ENCODE peak calls at places on chromosomes 5 and 9, in ten cellular contexts. One of them, this sample, is unnamed. For H3K36me3, the result is how much of the 10 kb centered on the place peaks cover.

GRCh38 chr5:81045389-81045807 is 85.2 kb downstream of the RASGRF2 start:
- DNase-seq in body of pancreas: no peak
- DNase-seq in K562: no peak
- DNase-seq in IMR-90: no peak
- DNase-seq in lower lobe of right lung: no peak
- DNase-seq in kidney epithelial cell: peak
- DNase-seq in brain microvascular endothelial cell: no peak
- DNase-seq in breast epithelium: no peak
- DNase-seq in WERI-Rb-1: no peak
- DNase-seq in stomach: no peak
- DNase-seq in this sample: no peak

GRCh38 chr5:143782588-143783386 is 29.2 kb upstream of the HMHB1 start:
- DNase-seq in lower lobe of right lung: no peak
- DNase-seq in kidney epithelial cell: no peak
- DNase-seq in K562: no peak
- DNase-seq in WERI-Rb-1: no peak
- DNase-seq in stomach: no peak
- DNase-seq in body of pancreas: no peak
- DNase-seq in brain microvascular endothelial cell: no peak
- DNase-seq in breast epithelium: no peak
- DNase-seq in IMR-90: no peak
- DNase-seq in this sample: no peak

GRCh38 chr5:36152324-36153298 is 700 bp downstream of the SKP2 start:
- DNase-seq in lower lobe of right lung: no peak
- DNase-seq in body of pancreas: no peak
- DNase-seq in K562: peak
- DNase-seq in IMR-90: peak
- DNase-seq in brain microvascular endothelial cell: no peak
- DNase-seq in breast epithelium: no peak
- DNase-seq in kidney epithelial cell: no peak
- DNase-seq in WERI-Rb-1: no peak
- DNase-seq in stomach: no peak
- DNase-seq in this sample: no peak

GRCh38 chr9:128787583-128788156 is 617 bp downstream of the TBC1D13 start:
- DNase-seq in WERI-Rb-1: no peak
- DNase-seq in body of pancreas: peak
- DNase-seq in stomach: no peak
- DNase-seq in brain microvascular endothelial cell: no peak
- DNase-seq in kidney epithelial cell: no peak
- DNase-seq in IMR-90: no peak
- DNase-seq in K562: peak
- DNase-seq in breast epithelium: no peak
- DNase-seq in lower lobe of right lung: no peak
- DNase-seq in this sample: no peak

GRCh38 chr9:8346291-8346690 is 546.7 kb upstream of the DMAC1 start:
- DNase-seq in stomach: no peak
- DNase-seq in breast epithelium: no peak
- DNase-seq in IMR-90: peak
- DNase-seq in brain microvascular endothelial cell: peak
- DNase-seq in WERI-Rb-1: no peak
- DNase-seq in body of pancreas: no peak
- DNase-seq in lower lobe of right lung: no peak
- DNase-seq in K562: no peak
- DNase-seq in kidney epithelial cell: no peak
- DNase-seq in this sample: no peak

GRCh38 chr9:70411141-70411929 is 3.1 kb downstream of the KLF9 start:
- DNase-seq in brain microvascular endothelial cell: peak
- DNase-seq in lower lobe of right lung: peak
- DNase-seq in K562: peak
- DNase-seq in breast epithelium: peak
- DNase-seq in stomach: peak
- DNase-seq in IMR-90: peak
- DNase-seq in WERI-Rb-1: no peak
- DNase-seq in body of pancreas: peak
- DNase-seq in kidney epithelial cell: no peak
- DNase-seq in this sample: no peak

GRCh38 chr5:133474851-133475590 is 137.3 kb downstream of the FSTL4 start:
- DNase-seq in kidney epithelial cell: no peak
- DNase-seq in stomach: no peak
- DNase-seq in body of pancreas: no peak
- DNase-seq in lower lobe of right lung: no peak
- DNase-seq in brain microvascular endothelial cell: no peak
- DNase-seq in K562: no peak
- DNase-seq in IMR-90: no peak
- DNase-seq in WERI-Rb-1: no peak
- DNase-seq in breast epithelium: no peak
- DNase-seq in this sample: no peak

GRCh38 chr5:40429258-40430111 is 250.2 kb upstream of the PTGER4 start:
- DNase-seq in K562: no peak
- DNase-seq in stomach: no peak
- DNase-seq in WERI-Rb-1: no peak
- DNase-seq in IMR-90: peak
- DNase-seq in lower lobe of right lung: no peak
- DNase-seq in breast epithelium: no peak
- DNase-seq in brain microvascular endothelial cell: peak
- DNase-seq in body of pancreas: no peak
- DNase-seq in kidney epithelial cell: no peak
- DNase-seq in this sample: no peak

GRCh38 chr9:126952180-126952960 is 37.8 kb downstream of the RALGPS1 start:
- DNase-seq in kidney epithelial cell: no peak
- DNase-seq in lower lobe of right lung: no peak
- DNase-seq in body of pancreas: no peak
- DNase-seq in WERI-Rb-1: no peak
- DNase-seq in breast epithelium: no peak
- DNase-seq in stomach: no peak
- DNase-seq in K562: no peak
- DNase-seq in brain microvascular endothelial cell: no peak
- DNase-seq in IMR-90: peak
- DNase-seq in this sample: no peak

GRCh38 chr5:32465076-32465475 is 20.5 kb upstream of the ZFR start:
- DNase-seq in K562: peak
- DNase-seq in lower lobe of right lung: no peak
- DNase-seq in brain microvascular endothelial cell: no peak
- DNase-seq in stomach: no peak
- DNase-seq in WERI-Rb-1: no peak
- DNase-seq in IMR-90: no peak
- DNase-seq in body of pancreas: no peak
- DNase-seq in breast epithelium: no peak
- DNase-seq in kidney epithelial cell: no peak
- DNase-seq in this sample: no peak

GRCh38 chr9:13444696-13445095 is 165.2 kb upstream of the MPDZ start:
- DNase-seq in kidney epithelial cell: no peak
- DNase-seq in stomach: no peak
- DNase-seq in breast epithelium: no peak
- DNase-seq in K562: no peak
- DNase-seq in brain microvascular endothelial cell: no peak
- DNase-seq in lower lobe of right lung: no peak
- DNase-seq in IMR-90: no peak
- DNase-seq in WERI-Rb-1: no peak
- DNase-seq in body of pancreas: no peak
- DNase-seq in this sample: no peak

GRCh38 chr9:127174386-127175318 is 52.2 kb upstream of the ANGPTL2 start:
- DNase-seq in WERI-Rb-1: no peak
- DNase-seq in K562: no peak
- DNase-seq in body of pancreas: no peak
- DNase-seq in stomach: peak
- DNase-seq in breast epithelium: peak
- DNase-seq in brain microvascular endothelial cell: no peak
- DNase-seq in lower lobe of right lung: no peak
- DNase-seq in kidney epithelial cell: no peak
- DNase-seq in IMR-90: no peak
- DNase-seq in this sample: no peak

GRCh38 chr9:134624827-134625181 is 16.8 kb upstream of the COL5A1 start:
- DNase-seq in K562: no peak
- DNase-seq in body of pancreas: no peak
- DNase-seq in brain microvascular endothelial cell: peak
- DNase-seq in lower lobe of right lung: no peak
- DNase-seq in stomach: no peak
- DNase-seq in breast epithelium: no peak
- DNase-seq in kidney epithelial cell: peak
- DNase-seq in IMR-90: peak
- DNase-seq in WERI-Rb-1: peak
- DNase-seq in this sample: peak
- H3K4me3 ChIP-seq in K562: no peak
- H3K4me3 ChIP-seq in body of pancreas: no peak
- H3K4me3 ChIP-seq in brain microvascular endothelial cell: no peak
- H3K4me3 ChIP-seq in lower lobe of right lung: no peak
- H3K4me3 ChIP-seq in stomach: no peak
- H3K4me3 ChIP-seq in breast epithelium: no peak
- H3K4me3 ChIP-seq in kidney epithelial cell: no peak
- H3K4me3 ChIP-seq in IMR-90: no peak
- H3K4me3 ChIP-seq in WERI-Rb-1: no peak
- H3K4me3 ChIP-seq in this sample: no peak

GRCh38 chr5:69414885-69415583 is at the start of gene MARVELD2:
- DNase-seq in K562: no peak
- DNase-seq in lower lobe of right lung: peak
- DNase-seq in IMR-90: peak
- DNase-seq in body of pancreas: peak
- DNase-seq in kidney epithelial cell: peak
- DNase-seq in stomach: peak
- DNase-seq in brain microvascular endothelial cell: peak
- DNase-seq in WERI-Rb-1: peak
- DNase-seq in breast epithelium: peak
- DNase-seq in this sample: no peak
- TF ChIP-seq CTCF in K562: no peak
- TF ChIP-seq CTCF in lower lobe of right lung: peak
- TF ChIP-seq CTCF in IMR-90: peak
- TF ChIP-seq CTCF in body of pancreas: peak
- TF ChIP-seq CTCF in kidney epithelial cell: peak
- TF ChIP-seq CTCF in stomach: no peak
- TF ChIP-seq CTCF in brain microvascular endothelial cell: peak
- TF ChIP-seq CTCF in WERI-Rb-1: peak
- TF ChIP-seq CTCF in breast epithelium: peak
- TF ChIP-seq CTCF in this sample: peak

DNA sequence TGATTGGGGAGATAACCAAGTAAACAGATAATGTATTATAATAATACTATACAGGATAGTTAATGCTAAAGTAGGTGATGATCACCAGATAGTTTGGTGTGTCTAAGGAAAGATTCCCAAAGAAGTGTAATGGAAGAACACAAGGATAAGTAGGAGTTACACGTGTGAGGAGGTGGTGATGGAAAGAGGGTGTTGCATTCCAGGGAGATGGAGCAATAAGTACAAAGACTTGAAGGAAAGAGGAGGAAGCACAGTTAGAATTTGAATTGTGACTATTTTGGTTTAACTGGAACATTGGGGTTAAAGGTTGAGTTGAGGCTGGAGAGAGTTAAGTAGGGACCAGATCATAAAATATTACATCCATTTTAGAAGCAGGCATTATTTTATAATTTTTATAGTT is 76.9 kb downstream of the IPO11 start:
- DNase-seq in breast epithelium: no peak
- DNase-seq in IMR-90: no peak
- DNase-seq in brain microvascular endothelial cell: no peak
- DNase-seq in body of pancreas: no peak
- DNase-seq in kidney epithelial cell: no peak
- DNase-seq in lower lobe of right lung: no peak
- DNase-seq in WERI-Rb-1: no peak
- DNase-seq in stomach: no peak
- DNase-seq in K562: no peak
- DNase-seq in this sample: no peak
- H3K36me3 ChIP-seq in breast epithelium: under half
- H3K36me3 ChIP-seq in IMR-90: under half
- H3K36me3 ChIP-seq in brain microvascular endothelial cell: under half
- H3K36me3 ChIP-seq in body of pancreas: under half
- H3K36me3 ChIP-seq in kidney epithelial cell: under half
- H3K36me3 ChIP-seq in lower lobe of right lung: under half
- H3K36me3 ChIP-seq in WERI-Rb-1: under half
- H3K36me3 ChIP-seq in stomach: under half
- H3K36me3 ChIP-seq in K562: half or more
- H3K36me3 ChIP-seq in this sample: under half

DNA sequence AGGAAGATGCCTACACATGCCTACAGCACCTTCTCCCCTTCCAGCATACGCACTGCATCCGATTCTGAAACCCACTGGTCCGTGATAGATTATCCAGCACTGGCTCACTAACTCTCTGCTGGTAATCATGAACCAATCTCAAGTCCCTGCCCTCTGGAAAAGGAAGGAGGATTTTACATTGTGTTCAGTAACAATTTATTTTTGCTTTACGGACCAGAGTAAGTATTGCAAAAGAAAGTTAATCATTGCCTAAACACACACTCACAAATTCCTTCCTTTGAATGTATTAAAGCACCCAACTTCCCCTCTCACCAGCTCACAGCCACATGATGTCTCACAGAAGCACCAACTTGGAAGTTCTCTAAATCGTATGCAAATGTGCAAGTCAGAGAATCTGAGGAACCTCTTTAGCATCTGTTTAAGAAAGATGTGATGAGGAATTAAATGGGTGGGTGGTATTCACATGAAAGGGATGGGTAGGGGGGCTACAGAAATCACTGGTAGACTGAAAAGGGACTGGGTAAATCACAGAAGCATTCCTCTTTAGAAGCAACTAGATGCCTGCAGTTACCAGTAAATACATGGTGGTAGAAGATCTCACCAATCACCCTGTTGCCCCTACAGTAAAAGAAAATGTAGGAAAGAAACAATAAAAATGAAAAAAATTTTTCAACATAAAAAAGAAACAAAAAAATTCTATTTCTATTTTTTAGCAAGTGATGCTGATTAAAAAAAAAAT is 8.4 kb downstream of the GNAQ start:
- DNase-seq in breast epithelium: no peak
- DNase-seq in body of pancreas: peak
- DNase-seq in kidney epithelial cell: peak
- DNase-seq in brain microvascular endothelial cell: no peak
- DNase-seq in stomach: peak
- DNase-seq in lower lobe of right lung: no peak
- DNase-seq in IMR-90: peak
- DNase-seq in K562: no peak
- DNase-seq in WERI-Rb-1: no peak
- DNase-seq in this sample: no peak
- H3K4me3 ChIP-seq in breast epithelium: no peak
- H3K4me3 ChIP-seq in body of pancreas: no peak
- H3K4me3 ChIP-seq in kidney epithelial cell: no peak
- H3K4me3 ChIP-seq in brain microvascular endothelial cell: no peak
- H3K4me3 ChIP-seq in stomach: no peak
- H3K4me3 ChIP-seq in lower lobe of right lung: peak
- H3K4me3 ChIP-seq in IMR-90: no peak
- H3K4me3 ChIP-seq in K562: no peak
- H3K4me3 ChIP-seq in WERI-Rb-1: no peak
- H3K4me3 ChIP-seq in this sample: no peak

DNA sequence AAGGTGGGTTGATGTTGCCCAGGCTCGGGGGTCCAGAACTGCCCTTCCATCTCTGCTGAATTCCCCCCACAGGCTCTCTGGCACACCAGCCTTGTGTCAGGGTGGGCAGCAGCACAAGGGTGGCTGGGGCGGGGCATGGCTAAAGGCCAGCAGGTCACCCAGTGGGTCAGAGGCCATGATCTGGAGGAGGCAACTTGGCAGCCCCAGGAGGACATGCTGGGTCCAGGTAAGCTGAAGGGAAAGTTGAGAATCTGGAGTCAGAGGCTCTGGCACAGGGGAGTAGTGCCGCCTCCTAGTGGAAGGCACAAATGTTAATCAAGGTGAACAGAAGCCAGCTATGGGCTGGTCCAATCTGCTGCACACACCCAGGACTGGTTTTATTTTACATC is 6.2 kb downstream of the TMEM8B start:
- DNase-seq in IMR-90: no peak
- DNase-seq in WERI-Rb-1: peak
- DNase-seq in K562: peak
- DNase-seq in lower lobe of right lung: no peak
- DNase-seq in brain microvascular endothelial cell: no peak
- DNase-seq in body of pancreas: peak
- DNase-seq in breast epithelium: no peak
- DNase-seq in stomach: peak
- DNase-seq in kidney epithelial cell: no peak
- DNase-seq in this sample: no peak
- TF ChIP-seq CTCF in IMR-90: peak
- TF ChIP-seq CTCF in WERI-Rb-1: peak
- TF ChIP-seq CTCF in K562: peak
- TF ChIP-seq CTCF in lower lobe of right lung: no peak
- TF ChIP-seq CTCF in brain microvascular endothelial cell: peak
- TF ChIP-seq CTCF in body of pancreas: peak
- TF ChIP-seq CTCF in breast epithelium: peak
- TF ChIP-seq CTCF in stomach: no peak
- TF ChIP-seq CTCF in kidney epithelial cell: peak
- TF ChIP-seq CTCF in this sample: peak